ENCODE peak calls at places on chromosomes 16 and 17, in six cellular contexts. One of them, this sample, is unnamed.

GRCh38 chr17:66542183-66542966 is 240.0 kb downstream of the PRKCA start:
- DNase-seq in SK-N-MC: no peak
- DNase-seq in right cardiac atrium: no peak
- DNase-seq in psoas muscle: no peak
- DNase-seq in dorsolateral prefrontal cortex: no peak
- DNase-seq in tibial nerve: no peak
- DNase-seq in this sample: no peak

GRCh38 chr17:77778636-77779524 is 179.6 kb upstream of the TNRC6C start:
- DNase-seq in SK-N-MC: no peak
- DNase-seq in right cardiac atrium: peak
- DNase-seq in psoas muscle: peak
- DNase-seq in dorsolateral prefrontal cortex: peak
- DNase-seq in tibial nerve: no peak
- DNase-seq in this sample: peak

GRCh38 chr16:1793578-1794220 is at the start of gene IGFALS:
- DNase-seq in SK-N-MC: no peak
- DNase-seq in right cardiac atrium: no peak
- DNase-seq in psoas muscle: peak
- DNase-seq in dorsolateral prefrontal cortex: no peak
- DNase-seq in tibial nerve: no peak
- DNase-seq in this sample: no peak

GRCh38 chr17:34617398-34617797 is 38.0 kb downstream of the TMEM132E start:
- DNase-seq in SK-N-MC: no peak
- DNase-seq in right cardiac atrium: no peak
- DNase-seq in psoas muscle: no peak
- DNase-seq in dorsolateral prefrontal cortex: no peak
- DNase-seq in tibial nerve: no peak
- DNase-seq in this sample: no peak

GRCh38 chr16:57392694-57393093 is 11.9 kb upstream of the CCL17 start:
- DNase-seq in SK-N-MC: no peak
- DNase-seq in right cardiac atrium: no peak
- DNase-seq in psoas muscle: no peak
- DNase-seq in dorsolateral prefrontal cortex: no peak
- DNase-seq in tibial nerve: no peak
- DNase-seq in this sample: peak

GRCh38 chr16:1548234-1548633 is 14.8 kb downstream of the TMEM204 start:
- DNase-seq in SK-N-MC: no peak
- DNase-seq in right cardiac atrium: no peak
- DNase-seq in psoas muscle: no peak
- DNase-seq in dorsolateral prefrontal cortex: no peak
- DNase-seq in tibial nerve: no peak
- DNase-seq in this sample: no peak

GRCh38 chr17:51365090-51365489 is 104.7 kb downstream of the UTP18 start:
- DNase-seq in SK-N-MC: no peak
- DNase-seq in right cardiac atrium: peak
- DNase-seq in psoas muscle: no peak
- DNase-seq in dorsolateral prefrontal cortex: no peak
- DNase-seq in tibial nerve: no peak
- DNase-seq in this sample: no peak

GRCh38 chr17:17593222-17593620 is 1.7 kb upstream of the PEMT start:
- DNase-seq in SK-N-MC: no peak
- DNase-seq in right cardiac atrium: no peak
- DNase-seq in psoas muscle: no peak
- DNase-seq in dorsolateral prefrontal cortex: no peak
- DNase-seq in tibial nerve: no peak
- DNase-seq in this sample: no peak

GRCh38 chr16:3383045-3383448 is 17.8 kb downstream of the ZSCAN32 start:
- DNase-seq in SK-N-MC: no peak
- DNase-seq in right cardiac atrium: no peak
- DNase-seq in psoas muscle: no peak
- DNase-seq in dorsolateral prefrontal cortex: no peak
- DNase-seq in tibial nerve: no peak
- DNase-seq in this sample: no peak

DNA sequence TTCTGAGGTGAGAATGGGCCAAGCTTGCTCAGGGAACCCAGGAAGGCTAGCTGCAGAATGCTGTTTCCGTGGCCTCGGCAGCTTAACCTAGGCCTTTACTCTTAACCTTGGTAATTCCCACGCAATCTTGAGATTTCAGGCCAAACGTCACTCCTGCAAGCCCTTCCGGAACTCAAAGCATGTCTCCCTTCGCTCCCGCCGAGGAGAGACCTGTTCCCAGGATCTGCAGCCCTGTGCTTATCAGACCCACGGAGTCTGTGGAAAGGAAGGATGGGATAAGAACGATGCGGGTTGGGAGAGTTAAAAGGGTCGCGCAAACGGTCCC is 524 bp upstream of the ZFP3 start:
- DNase-seq in SK-N-MC: no peak
- DNase-seq in right cardiac atrium: no peak
- DNase-seq in psoas muscle: no peak
- DNase-seq in dorsolateral prefrontal cortex: no peak
- DNase-seq in tibial nerve: no peak
- DNase-seq in this sample: no peak
- H3K27ac ChIP-seq in SK-N-MC: peak
- H3K27ac ChIP-seq in right cardiac atrium: peak
- H3K27ac ChIP-seq in psoas muscle: peak
- H3K27ac ChIP-seq in dorsolateral prefrontal cortex: peak
- H3K27ac ChIP-seq in tibial nerve: peak
- H3K27ac ChIP-seq in this sample: peak

DNA sequence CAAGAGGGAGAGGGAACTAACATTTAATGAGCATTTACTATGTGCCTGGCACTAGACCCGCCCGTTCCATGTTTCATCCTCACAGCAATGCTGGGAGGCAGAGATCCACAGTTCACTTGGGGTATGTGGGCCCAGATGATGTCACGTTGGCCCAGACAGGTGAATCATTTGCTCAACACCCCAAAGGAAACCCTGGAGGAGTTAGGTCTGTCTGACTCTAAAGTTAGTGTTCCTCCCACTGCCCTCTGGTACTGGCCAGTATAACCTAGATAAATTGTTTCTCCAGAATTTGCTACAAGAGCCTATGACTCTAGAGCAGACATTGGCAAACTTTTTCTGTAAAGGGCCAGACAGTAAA is 164.6 kb downstream of the VPS53 start:
- DNase-seq in SK-N-MC: no peak
- DNase-seq in right cardiac atrium: no peak
- DNase-seq in psoas muscle: no peak
- DNase-seq in dorsolateral prefrontal cortex: no peak
- DNase-seq in tibial nerve: no peak
- DNase-seq in this sample: peak
- H3K27ac ChIP-seq in SK-N-MC: no peak
- H3K27ac ChIP-seq in right cardiac atrium: no peak
- H3K27ac ChIP-seq in psoas muscle: no peak
- H3K27ac ChIP-seq in dorsolateral prefrontal cortex: no peak
- H3K27ac ChIP-seq in tibial nerve: no peak
- H3K27ac ChIP-seq in this sample: no peak

DNA sequence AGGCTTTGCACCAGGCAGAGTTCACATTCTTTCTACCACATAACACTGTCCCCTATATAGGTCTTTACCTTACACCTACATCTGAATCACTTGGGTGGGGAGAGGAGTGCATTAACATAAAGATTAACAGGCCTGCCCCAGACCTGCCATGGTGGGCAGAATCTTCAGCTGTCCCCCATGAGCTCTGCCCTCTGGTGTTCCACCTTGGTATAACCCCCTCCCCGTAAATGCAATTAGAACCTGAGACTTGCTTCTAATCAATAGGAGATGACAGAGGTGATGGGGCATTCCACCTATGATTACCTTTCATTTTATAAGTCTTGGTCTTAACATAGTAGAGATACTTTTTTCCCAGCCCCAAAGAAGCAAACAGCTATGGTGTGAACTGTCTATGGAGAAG is 20.4 kb upstream of the GRIN2A start:
- DNase-seq in SK-N-MC: no peak
- DNase-seq in right cardiac atrium: no peak
- DNase-seq in psoas muscle: no peak
- DNase-seq in dorsolateral prefrontal cortex: no peak
- DNase-seq in tibial nerve: no peak
- DNase-seq in this sample: no peak
- H3K27ac ChIP-seq in SK-N-MC: no peak
- H3K27ac ChIP-seq in right cardiac atrium: no peak
- H3K27ac ChIP-seq in psoas muscle: no peak
- H3K27ac ChIP-seq in dorsolateral prefrontal cortex: no peak
- H3K27ac ChIP-seq in tibial nerve: no peak
- H3K27ac ChIP-seq in this sample: no peak

GRCh38 chr16:53949716-53950410 is 245.9 kb downstream of the FTO start:
- DNase-seq in SK-N-MC: no peak
- DNase-seq in right cardiac atrium: no peak
- DNase-seq in psoas muscle: no peak
- DNase-seq in dorsolateral prefrontal cortex: no peak
- DNase-seq in tibial nerve: no peak
- DNase-seq in this sample: no peak

GRCh38 chr16:53952215-53953208 is 248.6 kb downstream of the FTO start:
- DNase-seq in SK-N-MC: no peak
- DNase-seq in right cardiac atrium: no peak
- DNase-seq in psoas muscle: no peak
- DNase-seq in dorsolateral prefrontal cortex: no peak
- DNase-seq in tibial nerve: no peak
- DNase-seq in this sample: no peak

GRCh38 chr16:53948326-53948725 is 244.4 kb downstream of the FTO start:
- DNase-seq in SK-N-MC: no peak
- DNase-seq in right cardiac atrium: no peak
- DNase-seq in psoas muscle: no peak
- DNase-seq in dorsolateral prefrontal cortex: no peak
- DNase-seq in tibial nerve: no peak
- DNase-seq in this sample: no peak

GRCh38 chr16:53948734-53949430 is 244.9 kb downstream of the FTO start:
- DNase-seq in SK-N-MC: no peak
- DNase-seq in right cardiac atrium: no peak
- DNase-seq in psoas muscle: no peak
- DNase-seq in dorsolateral prefrontal cortex: no peak
- DNase-seq in tibial nerve: no peak
- DNase-seq in this sample: no peak

DNA sequence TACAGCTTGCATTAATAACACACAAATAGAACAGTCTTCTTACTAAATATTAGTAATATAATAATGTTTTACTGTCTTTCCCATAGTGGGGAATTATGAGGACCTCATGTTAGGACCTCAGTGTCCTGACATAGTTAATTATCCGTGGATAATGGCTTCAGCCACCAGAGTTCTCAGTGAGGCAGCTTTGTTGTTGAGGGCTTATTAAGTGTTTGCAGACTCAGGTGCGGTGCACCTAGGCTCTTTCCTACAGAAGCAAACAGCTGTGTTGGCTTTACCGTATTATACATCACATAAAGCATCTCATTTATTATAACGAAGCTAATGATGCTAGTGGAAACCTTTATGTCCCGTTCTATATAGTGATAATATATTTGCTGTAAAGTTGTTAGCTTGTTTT is 246.7 kb downstream of the FTO start:
- DNase-seq in SK-N-MC: no peak
- DNase-seq in right cardiac atrium: no peak
- DNase-seq in psoas muscle: no peak
- DNase-seq in dorsolateral prefrontal cortex: no peak
- DNase-seq in tibial nerve: no peak
- DNase-seq in this sample: no peak
- H3K27ac ChIP-seq in SK-N-MC: no peak
- H3K27ac ChIP-seq in right cardiac atrium: no peak
- H3K27ac ChIP-seq in psoas muscle: no peak
- H3K27ac ChIP-seq in dorsolateral prefrontal cortex: no peak
- H3K27ac ChIP-seq in tibial nerve: no peak
- H3K27ac ChIP-seq in this sample: no peak

This sample was measured in epithelial cell of prostate.